ENCODE peak calls at places on chromosome 2, in five cellular contexts. Q is ACHN, D is GM06990, G is NCI-H2081, R is bronchial epithelial cell. H is an unnamed sample.
A peak's percentile ranks its signal among the peaks of the same experiment; 100 is the strongest.

GRCh38 chr2:228597032-228597431 is 415.5 kb upstream of the SPHKAP start:
- DNase-seq in Q (no peak), D (no peak), G (no peak), R (no peak), H (no peak)

GRCh38 chr2:210288376-210288775 is 26.6 kb downstream of the MYL1 start:
- DNase-seq in Q (no peak), D (no peak), G (peak; percentile 18), R (no peak), H (no peak)

GRCh38 chr2:45994060-45994459 is 303.1 kb upstream of the EPAS1 start:
- DNase-seq in Q (no peak), D (no peak), G (no peak), R (no peak), H (no peak)

GRCh38 chr2:136527560-136527959 is 237.8 kb upstream of the THSD7B start:
- DNase-seq in Q (peak; percentile 50), D (no peak), G (no peak), R (peak; percentile 2), H (no peak)

GRCh38 chr2:219350938-219351280 is 18.4 kb upstream of the RESP18 start:
- DNase-seq in Q (no peak), D (no peak), G (no peak), R (no peak), H (no peak)

GRCh38 chr2:174589334-174589733 is 8.3 kb downstream of the WIPF1 start:
- DNase-seq in Q (no peak), D (no peak), G (no peak), R (no peak), H (no peak)

GRCh38 chr2:39584283-39584972 is 81.3 kb upstream of the TMEM178A start:
- DNase-seq in Q (no peak), D (no peak), G (no peak), R (peak; percentile 68), H (no peak)

GRCh38 chr2:57080035-57080434 is 896.2 kb downstream of the CCDC85A start:
- DNase-seq in Q (no peak), D (no peak), G (no peak), R (peak; percentile 85), H (no peak)

GRCh38 chr2:24454258-24454657 is 36.8 kb upstream of the NCOA1 start:
- DNase-seq in Q (no peak), D (no peak), G (no peak), R (no peak), H (no peak)

GRCh38 chr2:64036343-64036742 is 17.1 kb upstream of the VPS54 start:
- DNase-seq in Q (peak; percentile 69), D (peak; percentile 41), G (no peak), R (peak; percentile 88), H (no peak)

GRCh38 chr2:62685986-62686625 is 19.4 kb upstream of the EHBP1 start:
- DNase-seq in Q (no peak), D (no peak), G (no peak), R (no peak), H (no peak)